ENCODE peak calls at places on chromosomes 2 and 18, in six cellular contexts. B is HCT116, O is SK-N-SH, Z is stomach, P is esophagus muscularis mucosa, D is GM23338. K is an unnamed sample.

GRCh38 chr18:24827500-24827899 is 367.1 kb downstream of the HRH4 start:
- DNase-seq in B (no peak), O (no peak), Z (no peak), P (no peak), D (no peak), K (no peak)

GRCh38 chr2:119389615-119390306 is 23.0 kb downstream of the DBI start:
- DNase-seq in B (no peak), O (no peak), Z (peak), P (no peak), D (no peak), K (no peak)

GRCh38 chr2:38167968-38168350 is 92.0 kb upstream of the CYP1B1 start:
- DNase-seq in B (no peak), O (no peak), Z (no peak), P (no peak), D (no peak), K (no peak)

GRCh38 chr2:174051741-174052638 is 86.8 kb upstream of the SP3 start:
- DNase-seq in B (peak), O (peak), Z (peak), P (no peak), D (peak), K (no peak)

GRCh38 chr2:231193216-231193615 is 5.2 kb upstream of the ARMC9 start:
- DNase-seq in B (no peak), O (no peak), Z (no peak), P (no peak), D (no peak), K (no peak)

GRCh38 chr2:8316356-8316755 is 365.5 kb upstream of the ID2 start:
- DNase-seq in B (no peak), O (no peak), Z (no peak), P (no peak), D (no peak), K (no peak)

GRCh38 chr2:229044581-229044980 is 226.5 kb downstream of the PID1 start:
- DNase-seq in B (no peak), O (no peak), Z (no peak), P (no peak), D (no peak), K (no peak)

GRCh38 chr2:27932396-27932795 is 41.9 kb downstream of the BABAM2 start:
- DNase-seq in B (peak), O (no peak), Z (no peak), P (no peak), D (no peak), K (peak)

GRCh38 chr18:68991281-68991680 is 193.4 kb downstream of the CCDC102B start:
- DNase-seq in B (no peak), O (no peak), Z (no peak), P (no peak), D (no peak), K (no peak)

GRCh38 chr18:59388817-59389216 is 29.8 kb upstream of the LMAN1 start:
- DNase-seq in B (no peak), O (no peak), Z (no peak), P (no peak), D (no peak), K (no peak)

GRCh38 chr2:43273477-43273876 is 47.1 kb upstream of the ZFP36L2 start:
- DNase-seq in B (no peak), O (no peak), Z (no peak), P (no peak), D (no peak), K (no peak)

GRCh38 chr2:235085476-235085875 is 133.7 kb downstream of the SH3BP4 start:
- DNase-seq in B (no peak), O (no peak), Z (no peak), P (no peak), D (no peak), K (no peak)

GRCh38 chr2:236180831-236181453 is 12.8 kb upstream of the GBX2 start:
- DNase-seq in B (peak), O (peak), Z (peak), P (no peak), D (peak), K (peak)

GRCh38 chr2:68907232-68907922 is 36.2 kb upstream of the BMP10 start:
- DNase-seq in B (no peak), O (no peak), Z (no peak), P (no peak), D (no peak), K (no peak)

GRCh38 chr18:59623456-59624383 is 73.5 kb downstream of the CCBE1 start:
- DNase-seq in B (no peak), O (no peak), Z (no peak), P (peak), D (no peak), K (no peak)

GRCh38 chr18:13353424-13353823 is 134.9 kb downstream of the LDLRAD4 start:
- DNase-seq in B (no peak), O (no peak), Z (no peak), P (peak), D (no peak), K (no peak)

GRCh38 chr2:32284321-32284720 is 6.6 kb downstream of the YIPF4 start:
- DNase-seq in B (no peak), O (no peak), Z (no peak), P (no peak), D (no peak), K (no peak)

GRCh38 chr2:173160618-173161017 is 85.0 kb downstream of the MAP3K20 start:
- DNase-seq in B (no peak), O (no peak), Z (no peak), P (no peak), D (no peak), K (no peak)

GRCh38 chr2:136328396-136328795 is 210.4 kb upstream of the CXCR4 start:
- DNase-seq in B (no peak), O (no peak), Z (no peak), P (no peak), D (no peak), K (no peak)

GRCh38 chr2:61557386-61557785 is 19.2 kb upstream of the XPO1 start:
- DNase-seq in B (no peak), O (no peak), Z (no peak), P (no peak), D (no peak), K (no peak)

GRCh38 chr18:13450289-13451207 is 232.0 kb downstream of the LDLRAD4 start:
- DNase-seq in B (no peak), O (no peak), Z (no peak), P (no peak), D (no peak), K (no peak)

GRCh38 chr2:238389985-238390682 is 36.6 kb upstream of the ASB1 start:
- DNase-seq in B (no peak), O (no peak), Z (peak), P (no peak), D (no peak), K (no peak)

GRCh38 chr2:132438650-132439030 is 22.0 kb downstream of the GPR39 start:
- DNase-seq in B (peak), O (no peak), Z (no peak), P (no peak), D (no peak), K (peak)

GRCh38 chr2:230650585-230651137 is 62.0 kb upstream of the CAB39 start:
- DNase-seq in B (no peak), O (peak), Z (no peak), P (no peak), D (no peak), K (no peak)

GRCh38 chr2:120504936-120505705 is 159.2 kb downstream of the INHBB start:
- DNase-seq in B (no peak), O (no peak), Z (no peak), P (no peak), D (no peak), K (no peak)

GRCh38 chr18:658947-659533 is 1.6 kb downstream of the TYMS start:
- DNase-seq in B (no peak), O (no peak), Z (no peak), P (no peak), D (no peak), K (no peak)

GRCh38 chr2:138421971-138422335 is 79.6 kb upstream of the SPOPL start:
- DNase-seq in B (peak), O (no peak), Z (no peak), P (no peak), D (no peak), K (peak)

GRCh38 chr18:44719519-44720060 is 38.9 kb downstream of the SETBP1 start:
- DNase-seq in B (no peak), O (no peak), Z (no peak), P (no peak), D (no peak), K (no peak)

GRCh38 chr2:103002954-103003353 is 241.1 kb downstream of the TMEM182 start:
- DNase-seq in B (no peak), O (no peak), Z (no peak), P (no peak), D (no peak), K (no peak)

GRCh38 chr2:176821350-176821749 is 391.2 kb upstream of the HNRNPA3 start:
- DNase-seq in B (no peak), O (no peak), Z (no peak), P (no peak), D (no peak), K (no peak)

GRCh38 chr2:133819906-133820305 is 251.6 kb upstream of the NCKAP5 start:
- DNase-seq in B (no peak), O (no peak), Z (no peak), P (peak), D (no peak), K (no peak)

GRCh38 chr2:74530239-74531161 is 767 bp downstream of the HTRA2 start:
- DNase-seq in B (no peak), O (peak), Z (peak), P (no peak), D (peak), K (no peak)
- TF ChIP-seq POLR2AphosphoS5 in B (no peak), O (no peak), Z (no peak), P (no peak), D (no peak), K (no peak)

GRCh38 chr2:88606371-88607030 is 20.8 kb downstream of the EIF2AK3 start:
- DNase-seq in B (no peak), O (no peak), Z (no peak), P (no peak), D (no peak), K (no peak)
- TF ChIP-seq POLR2AphosphoS5 in B (no peak), O (no peak), Z (no peak), P (no peak), D (no peak), K (no peak)

GRCh38 chr2:130797493-130798435 is 39.0 kb upstream of the ARHGEF4 start:
- DNase-seq in B (peak), O (peak), Z (peak), P (peak), D (peak), K (peak)
- TF ChIP-seq POLR2AphosphoS5 in B (no peak), O (no peak), Z (peak), P (peak), D (peak), K (no peak)

DNA sequence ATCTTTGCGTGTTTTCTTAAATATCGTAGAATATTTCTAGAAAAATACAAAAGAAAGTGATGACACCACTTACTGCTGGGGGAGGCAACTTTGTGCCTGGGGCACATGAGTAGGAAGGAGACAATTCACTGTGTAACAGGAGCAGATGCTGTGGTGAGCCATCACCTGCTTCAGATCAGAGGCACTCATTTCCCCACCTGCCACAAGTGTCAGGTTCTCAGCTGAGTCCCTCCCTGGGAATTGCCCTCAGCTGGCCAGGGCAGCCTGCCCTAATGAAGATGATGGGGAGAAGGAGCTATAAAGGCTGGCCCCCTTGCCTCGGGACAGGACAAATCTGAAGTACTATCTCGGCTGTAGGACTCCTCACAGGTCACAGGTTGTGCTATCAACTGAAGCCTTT is 322.8 kb downstream of the STK39 start:
- DNase-seq in B (no peak), O (no peak), Z (no peak), P (peak), D (no peak), K (no peak)
- TF ChIP-seq POLR2AphosphoS5 in B (no peak), O (no peak), Z (no peak), P (no peak), D (no peak), K (no peak)

K was measured in Panc1.